ENCODE peak calls at places on chromosomes 11 and 22, in four cellular contexts. T, Z, M and I are unnamed samples.

GRCh38 chr22:29072193-29072978 is 449 bp upstream of the KREMEN1 start:
- DNase-seq in T (peak), Z (peak), M (no peak), I (peak)

GRCh38 chr11:32183512-32183911 is 92.6 kb downstream of the RCN1 start:
- DNase-seq in T (no peak), Z (no peak), M (no peak), I (no peak)

GRCh38 chr11:3119141-3119821 is 45.8 kb downstream of the OSBPL5 start:
- DNase-seq in T (no peak), Z (no peak), M (no peak), I (no peak)

GRCh38 chr11:60880635-60881282 is 13.4 kb downstream of the ZP1 start:
- DNase-seq in T (no peak), Z (no peak), M (no peak), I (no peak)

GRCh38 chr11:69008774-69009440 is 4.1 kb downstream of the MRGPRF start:
- DNase-seq in T (peak), Z (no peak), M (no peak), I (no peak)

GRCh38 chr11:36431429-36432092 is 78.5 kb downstream of the TRAF6 start:
- DNase-seq in T (peak), Z (no peak), M (no peak), I (no peak)

GRCh38 chr11:62614275-62614674 is 1.2 kb downstream of the ROM1 start:
- DNase-seq in T (peak), Z (no peak), M (no peak), I (no peak)

GRCh38 chr11:23406131-23406819 is 546.0 kb upstream of the CCDC179 start:
- DNase-seq in T (peak), Z (no peak), M (no peak), I (no peak)

GRCh38 chr11:116499396-116500001 is 273.3 kb downstream of the BUD13 start:
- DNase-seq in T (peak), Z (peak), M (no peak), I (peak)

GRCh38 chr22:27386186-27386585 is 415.4 kb downstream of the MN1 start:
- DNase-seq in T (no peak), Z (no peak), M (no peak), I (no peak)

GRCh38 chr11:2268911-2269600 is 1.3 kb downstream of the ASCL2 start:
- DNase-seq in T (peak), Z (peak), M (no peak), I (peak)

GRCh38 chr11:59777104-59777503 is 21.9 kb downstream of the STX3 start:
- DNase-seq in T (no peak), Z (no peak), M (no peak), I (no peak)

GRCh38 chr22:45864959-45865496 is 111.9 kb downstream of the WNT7B start:
- DNase-seq in T (no peak), Z (no peak), M (no peak), I (no peak)

GRCh38 chr22:16609548-16610261 is 17.1 kb upstream of the CCT8L2 start:
- DNase-seq in T (no peak), Z (no peak), M (no peak), I (no peak)
- TF ChIP-seq SPI1 in T (no peak), Z (no peak), M (no peak), I (no peak)

GRCh38 chr22:50544078-50544745 is 1.5 kb upstream of the KLHDC7B start:
- DNase-seq in T (no peak), Z (peak), M (no peak), I (peak)
- TF ChIP-seq SPI1 in T (no peak), Z (no peak), M (no peak), I (no peak)

GRCh38 chr11:1074244-1075221 is at the start of gene MUC2:
- DNase-seq in T (no peak), Z (no peak), M (no peak), I (no peak)

GRCh38 chr11:1076061-1076665 is 1.5 kb downstream of the MUC2 start:
- DNase-seq in T (no peak), Z (no peak), M (no peak), I (no peak)

GRCh38 chr11:1073851-1074243 is 827 bp upstream of the MUC2 start:
- DNase-seq in T (no peak), Z (no peak), M (no peak), I (no peak)

GRCh38 chr11:1077033-1077416 is 2.4 kb downstream of the MUC2 start:
- DNase-seq in T (no peak), Z (no peak), M (no peak), I (no peak)

DNA sequence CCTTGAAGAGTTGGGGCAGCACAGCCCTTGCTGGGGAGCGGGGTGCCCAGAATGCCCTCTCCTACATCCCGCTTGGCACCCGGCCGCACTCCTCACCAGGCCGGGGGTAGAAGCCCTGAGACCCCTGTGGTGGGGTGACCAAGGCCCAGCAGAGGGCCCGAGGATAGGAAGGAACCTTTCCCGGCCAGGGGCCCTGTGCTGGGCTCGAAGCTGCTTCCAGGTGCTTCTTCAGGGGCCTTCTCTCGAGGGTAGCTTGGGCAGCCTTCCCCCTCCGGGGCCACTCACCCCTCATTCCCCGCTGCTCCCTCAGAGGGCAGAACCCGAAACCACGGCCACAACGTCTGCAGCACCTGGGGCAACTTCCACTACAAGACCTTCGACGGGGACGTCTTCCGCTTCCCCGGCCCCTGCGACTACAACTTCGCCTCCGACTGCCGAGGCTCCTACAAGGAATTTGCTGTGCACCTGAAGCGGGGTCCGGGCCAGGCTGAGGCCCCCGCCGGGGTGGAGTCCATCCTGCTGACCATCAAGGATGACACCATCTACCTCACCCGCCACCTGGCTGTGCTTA is 752 bp downstream of the MUC2 start:
- DNase-seq in T (no peak), Z (no peak), M (no peak), I (no peak)
- TF ChIP-seq SPI1 in T (no peak), Z (no peak), M (no peak), I (no peak)

GRCh38 chr11:108511851-108512474 is 13.8 kb upstream of the POGLUT3 start:
- DNase-seq in T (no peak), Z (no peak), M (no peak), I (no peak)
- TF ChIP-seq SPI1 in T (no peak), Z (no peak), M (no peak), I (no peak)

GRCh38 chr22:50074551-50075042 is 10.6 kb downstream of the MLC1 start:
- DNase-seq in T (no peak), Z (no peak), M (no peak), I (no peak)
- TF ChIP-seq SPI1 in T (no peak), Z (no peak), M (no peak), I (no peak)

DNA sequence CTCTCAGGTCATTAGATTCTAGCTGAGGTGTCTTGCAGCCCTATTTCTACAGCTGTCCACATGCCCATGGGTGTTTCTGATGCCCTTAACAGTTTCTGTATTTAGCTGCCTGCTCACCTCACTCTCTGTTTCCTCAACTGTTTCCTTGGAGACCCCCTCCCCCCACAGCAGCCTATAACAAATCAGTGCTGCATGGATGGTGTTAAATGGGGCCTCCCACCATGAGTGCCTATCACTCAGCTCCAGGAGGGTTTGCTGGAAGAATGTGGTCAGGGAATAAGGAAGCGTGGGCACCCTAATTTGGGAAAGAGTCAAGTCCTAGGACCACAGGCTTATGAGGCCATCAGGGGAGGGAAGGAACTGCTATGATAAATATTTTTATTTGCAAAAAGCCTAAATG is 8.6 kb downstream of the KLHL35 start:
- DNase-seq in T (no peak), Z (no peak), M (no peak), I (no peak)
- TF ChIP-seq SPI1 in T (no peak), Z (no peak), M (no peak), I (no peak)

GRCh38 chr22:32796865-32797573 is 4.5 kb upstream of the TIMP3 start:
- DNase-seq in T (peak), Z (peak), M (no peak), I (peak)
- TF ChIP-seq SPI1 in T (no peak), Z (no peak), M (no peak), I (no peak)

DNA sequence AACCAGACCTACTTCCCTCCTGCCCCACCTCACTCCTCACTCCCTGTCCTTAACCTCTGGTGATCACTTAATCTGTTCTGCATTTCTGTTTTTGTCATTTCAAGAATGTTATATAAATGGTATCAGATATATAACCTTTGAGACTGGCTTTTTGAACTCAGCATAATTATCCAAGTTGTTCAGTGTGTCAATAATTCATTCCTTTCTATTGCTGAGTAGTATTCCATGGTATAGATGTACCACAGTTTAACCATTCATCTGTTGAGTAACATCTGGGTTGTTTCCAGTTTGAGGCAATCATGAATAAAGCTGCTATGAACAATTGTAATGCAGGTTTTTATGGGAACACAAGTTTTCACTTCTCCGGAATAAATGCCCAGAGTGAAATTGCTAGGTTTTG is 34.6 kb upstream of the B3GNT6 start:
- DNase-seq in T (no peak), Z (no peak), M (no peak), I (no peak)
- TF ChIP-seq SPI1 in T (no peak), Z (no peak), M (no peak), I (no peak)